ENCODE peak calls at places on chromosomes 6 and 20, in four cellular contexts. One of them, this sample, is unnamed.

GRCh38 chr6:23403458-23403857 is 722.6 kb upstream of the NRSN1 start:
- DNase-seq in GM04504: no peak
- DNase-seq in foreskin keratinocyte: no peak
- DNase-seq in T-cell: no peak
- DNase-seq in this sample: no peak

GRCh38 chr20:56506103-56506502 is 18.4 kb upstream of the FAM209A start:
- DNase-seq in GM04504: no peak
- DNase-seq in foreskin keratinocyte: no peak
- DNase-seq in T-cell: no peak
- DNase-seq in this sample: no peak

GRCh38 chr20:57167292-57167655 is 99.2 kb downstream of the BMP7 start:
- DNase-seq in GM04504: no peak
- DNase-seq in foreskin keratinocyte: no peak
- DNase-seq in T-cell: no peak
- DNase-seq in this sample: no peak

GRCh38 chr6:26351544-26351953 is 13.4 kb upstream of the BTN3A2 start:
- DNase-seq in GM04504: peak
- DNase-seq in foreskin keratinocyte: peak
- DNase-seq in T-cell: no peak
- DNase-seq in this sample: no peak

GRCh38 chr6:126650931-126651330 is 311.0 kb downstream of the CENPW start:
- DNase-seq in GM04504: no peak
- DNase-seq in foreskin keratinocyte: no peak
- DNase-seq in T-cell: no peak
- DNase-seq in this sample: no peak

GRCh38 chr20:4027590-4028265 is 12.4 kb upstream of the RNF24 start:
- DNase-seq in GM04504: no peak
- DNase-seq in foreskin keratinocyte: no peak
- DNase-seq in T-cell: no peak
- DNase-seq in this sample: no peak

GRCh38 chr6:128361378-128361777 is 159.0 kb downstream of the PTPRK start:
- DNase-seq in GM04504: no peak
- DNase-seq in foreskin keratinocyte: no peak
- DNase-seq in T-cell: no peak
- DNase-seq in this sample: no peak

GRCh38 chr6:121806116-121806515 is 370.7 kb downstream of the GJA1 start:
- DNase-seq in GM04504: no peak
- DNase-seq in foreskin keratinocyte: no peak
- DNase-seq in T-cell: no peak
- DNase-seq in this sample: no peak

GRCh38 chr20:61770203-61770602 is 295.5 kb downstream of the TAF4 start:
- DNase-seq in GM04504: no peak
- DNase-seq in foreskin keratinocyte: no peak
- DNase-seq in T-cell: no peak
- DNase-seq in this sample: no peak

GRCh38 chr6:40816601-40817000 is 222.4 kb downstream of the UNC5CL start:
- DNase-seq in GM04504: no peak
- DNase-seq in foreskin keratinocyte: no peak
- DNase-seq in T-cell: no peak
- DNase-seq in this sample: no peak

GRCh38 chr6:169934699-169935347 is 183.4 kb downstream of the ERMARD start:
- DNase-seq in GM04504: no peak
- DNase-seq in foreskin keratinocyte: no peak
- DNase-seq in T-cell: no peak
- DNase-seq in this sample: no peak

GRCh38 chr6:34389034-34389433 is 3.4 kb downstream of the NUDT3 start:
- DNase-seq in GM04504: no peak
- DNase-seq in foreskin keratinocyte: no peak
- DNase-seq in T-cell: no peak
- DNase-seq in this sample: no peak

GRCh38 chr20:51144476-51144875 is 121.6 kb upstream of the KCNG1 start:
- DNase-seq in GM04504: no peak
- DNase-seq in foreskin keratinocyte: no peak
- DNase-seq in T-cell: no peak
- DNase-seq in this sample: no peak

This sample was measured in T-helper 9 cell.